ENCODE peak calls at places on chromosome 12, in ten cellular contexts. R is activated naive CD8-positive, alpha-beta T cell treated with anti-CD3 and anti-CD28 coated beads, Interleukin-2, amount 50 U/mL, for 24 hours; D is caudate nucleus; L is H7; Q is GM06990; Z is NCI-H187 treated with DMSO at 0.1 percent for 48 hours; X is testis; P is stimulated activated effector memory CD8-positive, alpha-beta T cell treated with anti-CD3 and anti-CD28 coated beads, Interleukin-12 subunit alpha, Interleukin-12 subunit beta, amount 100 ng/mL, for 72 hours; E is AG10803; W is stimulated activated CD4-positive, alpha-beta T cell treated with anti-CD3 and anti-CD28 coated beads, Interleukin-1b, Interleukin-23, amount 100 ng/mL, for 1 hour. F is an unnamed sample.

GRCh38 chr12:93135286-93136239 is 206.5 kb upstream of the EEA1 start:
- DNase-seq in R (no peak), D (no peak), L (no peak), Q (peak), Z (peak), X (no peak), P (no peak), E (peak), W (no peak), F (peak)

GRCh38 chr12:108918206-108918605 is 38.3 kb downstream of the DAO start:
- DNase-seq in R (no peak), D (no peak), L (no peak), Q (no peak), Z (no peak), X (no peak), P (no peak), E (no peak), W (no peak), F (no peak)

GRCh38 chr12:130948136-130948535 is 5.6 kb upstream of the ADGRD1 start:
- DNase-seq in R (no peak), D (no peak), L (peak), Q (no peak), Z (no peak), X (no peak), P (no peak), E (no peak), W (no peak), F (peak)

GRCh38 chr12:80681786-80682185 is 25.6 kb upstream of the MYF6 start:
- DNase-seq in R (no peak), D (no peak), L (no peak), Q (no peak), Z (no peak), X (no peak), P (no peak), E (no peak), W (no peak), F (no peak)

GRCh38 chr12:72191761-72192160 is 80.4 kb upstream of the TRHDE start:
- DNase-seq in R (no peak), D (no peak), L (no peak), Q (peak), Z (no peak), X (no peak), P (no peak), E (no peak), W (no peak), F (no peak)

GRCh38 chr12:51183816-51184215 is 10.9 kb upstream of the TFCP2 start:
- DNase-seq in R (no peak), D (peak), L (peak), Q (no peak), Z (no peak), X (peak), P (no peak), E (peak), W (no peak), F (peak)

GRCh38 chr12:54522213-54522612 is 24.7 kb downstream of the NCKAP1L start:
- DNase-seq in R (no peak), D (no peak), L (no peak), Q (no peak), Z (no peak), X (no peak), P (no peak), E (peak), W (no peak), F (no peak)

GRCh38 chr12:65673732-65674131 is 150.6 kb upstream of the HMGA2 start:
- DNase-seq in R (no peak), D (no peak), L (no peak), Q (no peak), Z (no peak), X (no peak), P (no peak), E (peak), W (no peak), F (no peak)

GRCh38 chr12:14965221-14965620 is 3.8 kb upstream of the ARHGDIB start:
- DNase-seq in R (no peak), D (no peak), L (no peak), Q (no peak), Z (no peak), X (no peak), P (no peak), E (no peak), W (no peak), F (no peak)

GRCh38 chr12:49342066-49342913 is 4.4 kb upstream of the DNAJC22 start:
- DNase-seq in R (peak), D (peak), L (peak), Q (peak), Z (peak), X (peak), P (peak), E (peak), W (peak), F (peak)

GRCh38 chr12:131939007-131939406 is 9.9 kb downstream of the PUS1 start:
- DNase-seq in R (no peak), D (no peak), L (no peak), Q (no peak), Z (peak), X (no peak), P (no peak), E (no peak), W (no peak), F (no peak)

GRCh38 chr12:54005853-54006699 is 2.7 kb upstream of the HOXC8 start:
- DNase-seq in R (peak), D (peak), L (peak), Q (peak), Z (no peak), X (peak), P (peak), E (peak), W (peak), F (peak)

GRCh38 chr12:130339946-130340345 is 2.3 kb downstream of the PIWIL1 start:
- DNase-seq in R (no peak), D (no peak), L (peak), Q (no peak), Z (no peak), X (no peak), P (no peak), E (no peak), W (no peak), F (peak)

GRCh38 chr12:68792952-68793351 is 15.0 kb upstream of the MDM2 start:
- DNase-seq in R (no peak), D (no peak), L (peak), Q (peak), Z (no peak), X (no peak), P (peak), E (no peak), W (no peak), F (peak)

GRCh38 chr12:65667932-65668331 is 156.4 kb upstream of the HMGA2 start:
- DNase-seq in R (no peak), D (no peak), L (no peak), Q (no peak), Z (no peak), X (no peak), P (no peak), E (no peak), W (no peak), F (no peak)

F was measured in Daoy.